ENCODE peak calls at places on chromosome 19, in seven cellular contexts. One of them, this sample, is unnamed.
A peak's percentile ranks its signal among the peaks of the same experiment; 100 is the strongest.

GRCh38 chr19:21260164-21260847 is 68.9 kb downstream of the ZNF708 start:
- DNase-seq in IMR-90: no peak
- DNase-seq in H1: no peak
- DNase-seq in H9: no peak
- DNase-seq in neuronal stem cell: no peak
- DNase-seq in trophoblast cell: no peak
- DNase-seq in mesenchymal stem cell: no peak
- DNase-seq in this sample: no peak

GRCh38 chr19:29880498-29881081 is 61.4 kb upstream of the URI1 start:
- DNase-seq in IMR-90: no peak
- DNase-seq in H1: no peak
- DNase-seq in H9: no peak
- DNase-seq in neuronal stem cell: no peak
- DNase-seq in trophoblast cell: no peak
- DNase-seq in mesenchymal stem cell: no peak
- DNase-seq in this sample: no peak

GRCh38 chr19:5369962-5370367 is 29.4 kb upstream of the PTPRS start:
- DNase-seq in IMR-90: no peak
- DNase-seq in H1: peak; percentile 97
- DNase-seq in H9: peak; percentile 87
- DNase-seq in neuronal stem cell: peak; percentile 46
- DNase-seq in trophoblast cell: peak; percentile 82
- DNase-seq in mesenchymal stem cell: peak; percentile 14
- DNase-seq in this sample: peak; percentile 76

GRCh38 chr19:13781547-13781946 is 7.3 kb downstream of the C19orf53 start:
- DNase-seq in IMR-90: peak; percentile 81
- DNase-seq in H1: peak; percentile 74
- DNase-seq in H9: peak; percentile 83
- DNase-seq in neuronal stem cell: peak; percentile 64
- DNase-seq in trophoblast cell: peak; percentile 90
- DNase-seq in mesenchymal stem cell: peak; percentile 96
- DNase-seq in this sample: peak; percentile 91

GRCh38 chr19:46598372-46598917 is 2.7 kb upstream of the CALM3 start:
- DNase-seq in IMR-90: no peak
- DNase-seq in H1: no peak
- DNase-seq in H9: no peak
- DNase-seq in neuronal stem cell: no peak
- DNase-seq in trophoblast cell: no peak
- DNase-seq in mesenchymal stem cell: no peak
- DNase-seq in this sample: no peak

GRCh38 chr19:53879145-53880037 is 2.6 kb upstream of the PRKCG start:
- DNase-seq in IMR-90: peak; percentile 83
- DNase-seq in H1: peak; percentile 100
- DNase-seq in H9: peak; percentile 99
- DNase-seq in neuronal stem cell: peak; percentile 98
- DNase-seq in trophoblast cell: peak; percentile 65
- DNase-seq in mesenchymal stem cell: peak; percentile 92
- DNase-seq in this sample: peak; percentile 98

GRCh38 chr19:30084390-30084819 is 142.4 kb downstream of the URI1 start:
- DNase-seq in IMR-90: no peak
- DNase-seq in H1: no peak
- DNase-seq in H9: no peak
- DNase-seq in neuronal stem cell: no peak
- DNase-seq in trophoblast cell: no peak
- DNase-seq in mesenchymal stem cell: no peak
- DNase-seq in this sample: no peak

GRCh38 chr19:5585461-5586299 is 17.9 kb upstream of the TINCR start:
- DNase-seq in IMR-90: no peak
- DNase-seq in H1: peak; percentile 85
- DNase-seq in H9: peak; percentile 84
- DNase-seq in neuronal stem cell: peak; percentile 43
- DNase-seq in trophoblast cell: no peak
- DNase-seq in mesenchymal stem cell: no peak
- DNase-seq in this sample: peak; percentile 80

GRCh38 chr19:47670736-47671135 is 42.5 kb upstream of the EHD2 start:
- DNase-seq in IMR-90: no peak
- DNase-seq in H1: no peak
- DNase-seq in H9: no peak
- DNase-seq in neuronal stem cell: no peak
- DNase-seq in trophoblast cell: no peak
- DNase-seq in mesenchymal stem cell: no peak
- DNase-seq in this sample: no peak

GRCh38 chr19:48633148-48634035 is 3.8 kb downstream of the DBP start:
- DNase-seq in IMR-90: no peak
- DNase-seq in H1: no peak
- DNase-seq in H9: no peak
- DNase-seq in neuronal stem cell: no peak
- DNase-seq in trophoblast cell: no peak
- DNase-seq in mesenchymal stem cell: no peak
- DNase-seq in this sample: no peak

GRCh38 chr19:41521860-41522555 is 54.0 kb upstream of the CEACAM21 start:
- DNase-seq in IMR-90: no peak
- DNase-seq in H1: peak; percentile 56
- DNase-seq in H9: no peak
- DNase-seq in neuronal stem cell: peak; percentile 21
- DNase-seq in trophoblast cell: no peak
- DNase-seq in mesenchymal stem cell: no peak
- DNase-seq in this sample: no peak

GRCh38 chr19:30365121-30365800 is 6.9 kb upstream of the ZNF536 start:
- DNase-seq in IMR-90: no peak
- DNase-seq in H1: no peak
- DNase-seq in H9: no peak
- DNase-seq in neuronal stem cell: no peak
- DNase-seq in trophoblast cell: no peak
- DNase-seq in mesenchymal stem cell: no peak
- DNase-seq in this sample: no peak

GRCh38 chr19:12052571-12053169 is at the start of gene ZNF878:
- DNase-seq in IMR-90: peak; percentile 85
- DNase-seq in H1: peak; percentile 97
- DNase-seq in H9: peak; percentile 98
- DNase-seq in neuronal stem cell: peak; percentile 93
- DNase-seq in trophoblast cell: peak; percentile 94
- DNase-seq in mesenchymal stem cell: peak; percentile 91
- DNase-seq in this sample: peak; percentile 99

GRCh38 chr19:16078759-16079707 is 2.7 kb downstream of the TPM4 start:
- DNase-seq in IMR-90: peak; percentile 98
- DNase-seq in H1: no peak
- DNase-seq in H9: no peak
- DNase-seq in neuronal stem cell: no peak
- DNase-seq in trophoblast cell: peak; percentile 81
- DNase-seq in mesenchymal stem cell: peak; percentile 95
- DNase-seq in this sample: peak; percentile 76

GRCh38 chr19:46579286-46579944 is 21.7 kb upstream of the CALM3 start:
- DNase-seq in IMR-90: no peak
- DNase-seq in H1: peak; percentile 82
- DNase-seq in H9: peak; percentile 54
- DNase-seq in neuronal stem cell: peak; percentile 14
- DNase-seq in trophoblast cell: no peak
- DNase-seq in mesenchymal stem cell: peak; percentile 24
- DNase-seq in this sample: peak; percentile 59

GRCh38 chr19:51227324-51227723 is 2.4 kb downstream of the CD33 start:
- DNase-seq in IMR-90: no peak
- DNase-seq in H1: no peak
- DNase-seq in H9: no peak
- DNase-seq in neuronal stem cell: no peak
- DNase-seq in trophoblast cell: no peak
- DNase-seq in mesenchymal stem cell: no peak
- DNase-seq in this sample: no peak

GRCh38 chr19:53696951-53697350 is 65.2 kb downstream of the DPRX start:
- DNase-seq in IMR-90: no peak
- DNase-seq in H1: no peak
- DNase-seq in H9: peak; percentile 49
- DNase-seq in neuronal stem cell: peak; percentile 14
- DNase-seq in trophoblast cell: no peak
- DNase-seq in mesenchymal stem cell: peak; percentile 1
- DNase-seq in this sample: peak; percentile 78

GRCh38 chr19:42474743-42475142 is 32.0 kb upstream of the CXCL17 start:
- DNase-seq in IMR-90: no peak
- DNase-seq in H1: no peak
- DNase-seq in H9: no peak
- DNase-seq in neuronal stem cell: no peak
- DNase-seq in trophoblast cell: no peak
- DNase-seq in mesenchymal stem cell: no peak
- DNase-seq in this sample: peak; percentile 82

GRCh38 chr19:13164370-13165090 is 14.3 kb downstream of the IER2 start:
- DNase-seq in IMR-90: peak; percentile 61
- DNase-seq in H1: peak; percentile 89
- DNase-seq in H9: peak; percentile 100
- DNase-seq in neuronal stem cell: peak; percentile 80
- DNase-seq in trophoblast cell: peak; percentile 36
- DNase-seq in mesenchymal stem cell: peak; percentile 65
- DNase-seq in this sample: peak; percentile 99

DNA sequence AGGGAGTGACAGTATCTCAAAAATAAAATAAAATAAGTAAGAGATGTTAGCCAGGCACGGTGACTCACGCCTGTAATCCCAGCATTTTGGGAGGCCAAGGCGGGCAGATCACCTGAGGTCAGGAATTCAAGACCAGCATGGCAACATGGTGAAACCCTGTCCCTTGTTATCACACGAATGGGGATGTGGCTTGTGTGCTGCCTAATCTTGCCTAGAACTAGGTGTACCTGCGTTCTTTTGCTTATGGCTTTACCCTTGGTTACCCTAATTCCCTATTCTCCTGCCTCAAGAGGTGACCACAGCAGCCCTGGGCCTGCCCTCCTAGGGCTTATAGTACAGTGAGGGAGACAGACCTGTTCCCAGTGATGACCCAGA is 6.3 kb upstream of the PVR start:
- DNase-seq in IMR-90: no peak
- DNase-seq in H1: no peak
- DNase-seq in H9: no peak
- DNase-seq in neuronal stem cell: no peak
- DNase-seq in trophoblast cell: peak; percentile 74
- DNase-seq in mesenchymal stem cell: no peak
- DNase-seq in this sample: no peak
- H3K4me2 ChIP-seq in IMR-90: no peak overlapping the region
- H3K4me2 ChIP-seq in H1: no peak overlapping the region
- H3K4me2 ChIP-seq in H9: no peak overlapping the region
- H3K4me2 ChIP-seq in neuronal stem cell: no peak overlapping the region
- H3K4me2 ChIP-seq in trophoblast cell: no peak overlapping the region
- H3K4me2 ChIP-seq in mesenchymal stem cell: no peak overlapping the region
- H3K4me2 ChIP-seq in this sample: no peak overlapping the region

DNA sequence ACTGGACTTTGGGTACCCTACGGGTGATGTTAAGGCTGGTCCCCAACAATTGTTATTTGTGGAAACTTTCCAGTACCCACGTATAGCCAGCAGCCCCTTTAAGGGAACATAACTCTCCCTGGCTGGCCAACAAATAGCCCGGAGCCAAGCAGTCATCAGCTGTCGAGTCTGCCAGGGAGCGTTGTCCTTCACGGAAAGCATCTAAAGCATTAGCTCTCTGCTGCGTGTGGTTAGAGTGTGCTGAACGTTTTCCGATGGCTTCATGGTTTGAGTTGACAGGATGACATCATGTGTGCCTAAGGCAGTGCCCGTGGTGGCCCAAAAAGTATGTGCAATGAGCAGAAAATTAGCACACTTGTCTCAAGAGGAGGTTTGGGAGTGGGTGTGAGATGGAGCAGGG is 3.3 kb upstream of the ZNF556 start:
- DNase-seq in IMR-90: no peak
- DNase-seq in H1: no peak
- DNase-seq in H9: no peak
- DNase-seq in neuronal stem cell: no peak
- DNase-seq in trophoblast cell: no peak
- DNase-seq in mesenchymal stem cell: no peak
- DNase-seq in this sample: no peak
- H2BK5ac ChIP-seq in IMR-90: no peak overlapping the region
- H2BK5ac ChIP-seq in H1: no peak overlapping the region
- H2BK5ac ChIP-seq in H9: no peak overlapping the region
- H2BK5ac ChIP-seq in neuronal stem cell: no peak overlapping the region
- H2BK5ac ChIP-seq in trophoblast cell: no peak overlapping the region
- H2BK5ac ChIP-seq in mesenchymal stem cell: no peak overlapping the region
- H2BK5ac ChIP-seq in this sample: no peak overlapping the region

GRCh38 chr19:18577365-18577914 is 5.8 kb downstream of the UBA52 start:
- DNase-seq in IMR-90: no peak
- DNase-seq in H1: no peak
- DNase-seq in H9: no peak
- DNase-seq in neuronal stem cell: no peak
- DNase-seq in trophoblast cell: no peak
- DNase-seq in mesenchymal stem cell: no peak
- DNase-seq in this sample: no peak
- H2BK120ac ChIP-seq in IMR-90: no peak overlapping the region
- H2BK120ac ChIP-seq in H1: no peak overlapping the region
- H2BK120ac ChIP-seq in H9: no peak overlapping the region
- H2BK120ac ChIP-seq in neuronal stem cell: no peak overlapping the region
- H2BK120ac ChIP-seq in trophoblast cell: no peak overlapping the region
- H2BK120ac ChIP-seq in mesenchymal stem cell: no peak overlapping the region
- H2BK120ac ChIP-seq in this sample: no peak overlapping the region

DNA sequence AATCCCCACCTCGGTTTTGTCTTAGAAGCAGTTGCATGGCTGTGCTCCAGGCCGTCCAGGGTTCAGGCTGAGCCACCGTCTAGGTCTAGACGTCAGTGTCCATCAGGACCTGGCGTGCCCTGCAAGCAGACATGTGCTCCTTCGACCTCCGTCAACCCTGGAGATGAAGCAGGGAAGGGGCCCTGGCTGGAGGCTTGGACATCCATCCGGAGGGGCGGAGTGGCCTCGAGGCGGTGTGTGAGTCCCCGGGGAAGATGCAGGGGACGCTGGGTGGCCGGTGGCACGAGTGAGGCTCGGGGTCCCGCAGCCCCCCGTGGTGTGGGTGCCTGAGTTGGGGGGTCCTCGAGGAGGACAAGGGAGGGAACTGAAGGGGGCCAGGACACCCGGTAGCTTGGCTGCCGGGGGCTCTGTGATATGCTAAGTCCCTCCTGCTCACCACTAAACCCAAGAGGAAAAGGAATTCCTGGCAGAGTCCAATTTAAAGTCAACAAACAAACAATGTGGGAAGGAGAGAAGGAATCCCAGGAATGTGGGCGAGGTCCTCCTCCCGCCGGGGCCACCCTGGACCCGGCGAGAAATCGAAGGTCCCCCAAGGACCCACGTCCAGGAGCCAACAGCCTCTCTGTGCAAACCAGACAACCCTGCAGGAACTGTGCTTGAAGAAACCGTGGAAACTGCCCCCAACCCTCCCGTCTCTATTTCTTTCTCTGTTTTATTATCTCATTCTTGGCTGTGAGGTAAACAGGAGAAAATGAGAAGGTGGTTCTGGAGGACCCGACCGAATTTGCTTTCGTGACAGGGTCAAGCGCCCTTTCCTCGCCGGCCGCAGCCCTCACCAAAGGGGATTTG is 14.8 kb upstream of the PTBP1 start:
- DNase-seq in IMR-90: peak; percentile 33
- DNase-seq in H1: peak; percentile 80
- DNase-seq in H9: peak; percentile 68
- DNase-seq in neuronal stem cell: peak; percentile 57
- DNase-seq in trophoblast cell: no peak
- DNase-seq in mesenchymal stem cell: peak; percentile 58
- DNase-seq in this sample: peak; percentile 95
- H3K4me2 ChIP-seq in IMR-90: peak overlapping the region; percentile 66
- H3K4me2 ChIP-seq in H1: peak overlapping the region; percentile 56
- H3K4me2 ChIP-seq in H9: peak overlapping the region; percentile 45
- H3K4me2 ChIP-seq in neuronal stem cell: peak overlapping the region; percentile 56
- H3K4me2 ChIP-seq in trophoblast cell: peak overlapping the region; percentile 62
- H3K4me2 ChIP-seq in mesenchymal stem cell: peak overlapping the region; percentile 70
- H3K4me2 ChIP-seq in this sample: peak overlapping the region; percentile 39

GRCh38 chr19:2631213-2631821 is 71.2 kb downstream of the GNG7 start:
- DNase-seq in IMR-90: peak; percentile 12
- DNase-seq in H1: no peak
- DNase-seq in H9: no peak
- DNase-seq in neuronal stem cell: no peak
- DNase-seq in trophoblast cell: no peak
- DNase-seq in mesenchymal stem cell: no peak
- DNase-seq in this sample: peak; percentile 43
- H2BK5ac ChIP-seq in IMR-90: no peak overlapping the region
- H2BK5ac ChIP-seq in H1: no peak overlapping the region
- H2BK5ac ChIP-seq in H9: no peak overlapping the region
- H2BK5ac ChIP-seq in neuronal stem cell: no peak overlapping the region
- H2BK5ac ChIP-seq in trophoblast cell: no peak overlapping the region
- H2BK5ac ChIP-seq in mesenchymal stem cell: no peak overlapping the region
- H2BK5ac ChIP-seq in this sample: no peak overlapping the region